ENCODE peak calls at places on chromosomes 3 and 15, in eight cellular contexts. W, C, V, S, R, X, T and K are unnamed samples.

GRCh38 chr3:45204136-45204535 is 22.0 kb downstream of the TMEM158 start:
- DNase-seq in W (peak; percentile 87), C (no peak), V (no peak), S (no peak), R (peak; percentile 78), X (peak; percentile 87), T (no peak), K (peak; percentile 25)

GRCh38 chr3:70097084-70097483 is 97.6 kb downstream of the SAMMSON start:
- DNase-seq in W (no peak), C (no peak), V (no peak), S (no peak), R (no peak), X (no peak), T (no peak), K (no peak)

GRCh38 chr3:28575748-28576589 is 227.3 kb upstream of the AZI2 start:
- DNase-seq in W (peak; percentile 6), C (no peak), V (no peak), S (no peak), R (peak; percentile 6), X (peak; percentile 3), T (peak; percentile 64), K (no peak)

GRCh38 chr3:141508067-141508436 is 21.2 kb downstream of the RASA2 start:
- DNase-seq in W (no peak), C (no peak), V (no peak), S (no peak), R (no peak), X (no peak), T (no peak), K (no peak)

GRCh38 chr3:100076544-100077529 is 37.5 kb downstream of the FILIP1L start:
- DNase-seq in W (no peak), C (no peak), V (no peak), S (no peak), R (no peak), X (no peak), T (peak; percentile 36), K (no peak)

GRCh38 chr15:56042982-56043980 is 49.9 kb upstream of the NEDD4 start:
- DNase-seq in W (peak; percentile 27), C (no peak), V (no peak), S (no peak), R (no peak), X (no peak), T (no peak), K (no peak)

GRCh38 chr15:41817781-41818180 is 10.1 kb upstream of the JMJD7 start:
- DNase-seq in W (no peak), C (no peak), V (no peak), S (no peak), R (no peak), X (no peak), T (no peak), K (no peak)

GRCh38 chr15:75200765-75201608 is 695 bp upstream of the C15orf39 start:
- DNase-seq in W (peak; percentile 35), C (no peak), V (peak; percentile 40), S (peak; percentile 88), R (no peak), X (peak; percentile 29), T (peak; percentile 79), K (no peak)

GRCh38 chr3:12995389-12996180 is 77.6 kb downstream of the IQSEC1 start:
- DNase-seq in W (no peak), C (no peak), V (no peak), S (no peak), R (no peak), X (no peak), T (peak; percentile 17), K (no peak)

GRCh38 chr3:9201895-9202294 is 47.6 kb downstream of the SRGAP3 start:
- DNase-seq in W (no peak), C (no peak), V (no peak), S (no peak), R (no peak), X (no peak), T (no peak), K (no peak)

GRCh38 chr15:95085056-95085455 is 853.7 kb downstream of the MCTP2 start:
- DNase-seq in W (no peak), C (no peak), V (no peak), S (no peak), R (peak; percentile 75), X (no peak), T (no peak), K (no peak)

GRCh38 chr3:149655826-149656599 is 1.8 kb downstream of the WWTR1 start:
- DNase-seq in W (peak; percentile 44), C (no peak), V (no peak), S (no peak), R (peak; percentile 39), X (no peak), T (no peak), K (no peak)

GRCh38 chr3:149653564-149653963 is 4.3 kb downstream of the WWTR1 start:
- DNase-seq in W (no peak), C (no peak), V (no peak), S (no peak), R (no peak), X (no peak), T (no peak), K (no peak)

GRCh38 chr3:149654188-149654601 is 3.6 kb downstream of the WWTR1 start:
- DNase-seq in W (peak; percentile 81), C (no peak), V (no peak), S (no peak), R (peak; percentile 39), X (peak; percentile 77), T (no peak), K (no peak)

GRCh38 chr3:149650828-149651227 is 7.0 kb downstream of the WWTR1 start:
- DNase-seq in W (no peak), C (no peak), V (no peak), S (no peak), R (no peak), X (no peak), T (no peak), K (no peak)

DNA sequence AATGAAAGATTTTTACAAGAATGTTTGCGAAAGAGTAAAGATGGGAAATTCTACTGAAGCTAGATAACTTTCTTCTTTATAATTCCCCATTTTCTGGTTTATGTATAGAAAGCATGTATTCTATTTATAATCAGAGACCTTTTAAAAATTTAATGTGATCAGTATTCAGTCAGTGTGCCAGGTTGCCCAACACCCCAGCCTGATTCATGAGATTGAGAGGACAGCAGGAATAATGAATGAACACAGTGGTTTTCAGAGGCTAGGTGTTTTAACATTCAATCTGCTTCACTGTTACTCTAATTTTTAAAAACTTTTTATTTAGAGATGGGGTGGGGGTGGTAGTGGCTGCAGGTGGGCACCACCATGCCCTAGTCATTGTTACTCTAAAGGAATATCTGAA is 4.7 kb downstream of the WWTR1 start:
- DNase-seq in W (no peak), C (no peak), V (no peak), S (no peak), R (no peak), X (no peak), T (no peak), K (no peak)
- H3K4me3 ChIP-seq in W (peak overlapping the region; percentile 25), C (no peak overlapping the region), V (no peak overlapping the region), S (no peak overlapping the region), R (no peak overlapping the region), X (peak overlapping the region; percentile 98), T (peak overlapping the region; percentile 11), K (no peak overlapping the region)

GRCh38 chr3:54121404-54122045 is 827 bp upstream of the CACNA2D3 start:
- DNase-seq in W (no peak), C (no peak), V (no peak), S (no peak), R (no peak), X (peak; percentile 26), T (peak; percentile 73), K (no peak)
- H3K4me3 ChIP-seq in W (peak overlapping the region; percentile 36), C (peak overlapping the region; percentile 39), V (peak overlapping the region; percentile 22), S (no peak overlapping the region), R (no peak overlapping the region), X (peak overlapping the region; percentile 56), T (peak overlapping the region; percentile 94), K (peak overlapping the region; percentile 54)

DNA sequence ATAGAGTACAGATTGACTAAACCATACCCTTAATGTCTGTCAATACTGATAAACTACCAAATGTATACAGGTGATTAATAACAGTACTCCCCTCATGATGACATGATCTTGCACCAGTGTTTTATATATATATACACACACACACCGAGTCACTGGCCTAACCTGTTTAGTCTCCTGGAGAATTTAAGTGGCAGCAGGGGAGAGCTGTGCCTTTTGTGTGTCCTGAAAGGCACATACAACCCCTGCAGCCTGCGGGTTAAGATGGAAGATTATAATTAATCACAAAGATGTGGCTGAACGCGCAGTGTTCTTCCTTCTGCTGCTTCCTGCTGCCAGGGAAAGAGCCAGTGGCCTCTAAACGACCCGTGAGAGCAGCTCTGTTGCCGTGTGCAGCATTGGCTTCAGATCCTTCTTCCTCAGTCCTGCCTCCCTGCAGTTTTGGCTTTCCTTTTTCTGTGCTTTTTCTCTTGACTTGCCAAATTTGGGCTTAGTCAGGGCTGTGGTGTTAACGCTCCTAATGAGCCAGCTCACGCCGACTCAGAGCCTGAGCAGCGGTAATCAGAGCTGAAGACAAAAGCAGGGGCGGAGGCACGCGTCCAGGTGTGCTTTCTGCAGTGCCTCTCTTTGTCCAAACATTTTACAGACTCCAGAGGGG is 42.5 kb upstream of the UBE3A start:
- DNase-seq in W (no peak), C (no peak), V (no peak), S (peak; percentile 28), R (no peak), X (no peak), T (peak; percentile 56), K (no peak)
- H3K4me3 ChIP-seq in W (no peak overlapping the region), C (no peak overlapping the region), V (no peak overlapping the region), S (no peak overlapping the region), R (no peak overlapping the region), X (no peak overlapping the region), T (no peak overlapping the region), K (no peak overlapping the region)

GRCh38 chr15:90138071-90138833 is 36.0 kb upstream of the IDH2 start:
- DNase-seq in W (no peak), C (no peak), V (no peak), S (no peak), R (no peak), X (no peak), T (no peak), K (no peak)
- H3K4me3 ChIP-seq in W (no peak overlapping the region), C (no peak overlapping the region), V (no peak overlapping the region), S (no peak overlapping the region), R (no peak overlapping the region), X (no peak overlapping the region), T (no peak overlapping the region), K (no peak overlapping the region)

GRCh38 chr3:125356140-125357026 is 18.7 kb downstream of the ZNF148 start:
- DNase-seq in W (no peak), C (no peak), V (no peak), S (no peak), R (no peak), X (no peak), T (no peak), K (no peak)
- H3K4me3 ChIP-seq in W (peak overlapping the region; percentile 58), C (peak overlapping the region; percentile 50), V (peak overlapping the region; percentile 51), S (no peak overlapping the region), R (peak overlapping the region; percentile 64), X (peak overlapping the region; percentile 55), T (peak overlapping the region; percentile 35), K (peak overlapping the region; percentile 59)

DNA sequence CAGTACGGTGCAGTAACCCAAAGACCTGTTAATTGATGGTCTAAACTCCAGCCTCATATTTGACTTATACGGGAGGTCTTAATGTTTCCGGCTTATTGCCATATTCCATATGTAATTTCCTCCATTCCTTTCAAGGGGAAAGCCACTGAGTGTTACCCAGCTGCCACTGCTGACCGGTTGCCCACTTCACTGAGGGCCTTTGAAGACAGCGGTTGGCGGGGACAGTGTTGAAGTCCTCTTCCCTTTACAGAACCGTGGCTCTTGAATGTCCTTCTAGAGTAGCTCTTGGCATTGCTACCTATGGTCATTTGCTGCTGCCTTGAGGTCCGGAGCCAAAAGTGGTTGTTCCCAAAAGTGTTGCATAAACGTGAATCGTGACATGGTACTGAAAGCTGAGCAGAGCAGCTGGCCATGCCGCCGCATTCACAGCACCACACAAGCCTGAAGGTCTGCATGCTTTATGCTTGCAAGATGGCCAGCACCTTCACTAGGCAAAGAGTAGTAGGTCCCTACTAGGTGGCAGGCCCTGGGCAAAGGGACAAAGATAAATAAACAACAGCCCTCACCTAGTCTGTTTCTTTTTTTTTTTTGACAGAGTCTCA is 51.7 kb upstream of the CTDSPL start:
- DNase-seq in W (no peak), C (no peak), V (no peak), S (no peak), R (no peak), X (no peak), T (no peak), K (no peak)
- H3K4me3 ChIP-seq in W (no peak overlapping the region), C (no peak overlapping the region), V (no peak overlapping the region), S (no peak overlapping the region), R (no peak overlapping the region), X (no peak overlapping the region), T (no peak overlapping the region), K (no peak overlapping the region)